ENCODE peak calls at places on chromosome 3, in six cellular contexts. X is GM23248, O is substantia nigra, K is NCI-H2171, J is EL, Z is H9. S is an unnamed sample.

GRCh38 chr3:143847787-143848631 is at the start of gene SLC9A9:
- DNase-seq in X (peak), O (no peak), K (no peak), J (peak), Z (peak), S (peak)

GRCh38 chr3:109224333-109224732 is 87.8 kb downstream of the C3orf85 start:
- DNase-seq in X (no peak), O (no peak), K (no peak), J (peak), Z (peak), S (no peak)

GRCh38 chr3:134406331-134407246 is 32.3 kb upstream of the AMOTL2 start:
- DNase-seq in X (peak), O (peak), K (peak), J (no peak), Z (peak), S (no peak)

GRCh38 chr3:52291508-52292181 is 4.0 kb downstream of the GLYCTK start:
- DNase-seq in X (peak), O (no peak), K (no peak), J (peak), Z (no peak), S (no peak)

GRCh38 chr3:62164196-62164595 is 209.2 kb downstream of the FEZF2 start:
- DNase-seq in X (no peak), O (no peak), K (no peak), J (no peak), Z (no peak), S (no peak)

GRCh38 chr3:138971766-138972320 is 24.8 kb downstream of the FOXL2NB start:
- DNase-seq in X (no peak), O (no peak), K (peak), J (no peak), Z (no peak), S (no peak)

GRCh38 chr3:128176270-128176831 is 23.1 kb downstream of the EEFSEC start:
- DNase-seq in X (no peak), O (no peak), K (no peak), J (no peak), Z (no peak), S (no peak)

GRCh38 chr3:39193391-39193790 is 996 bp upstream of the XIRP1 start:
- DNase-seq in X (peak), O (no peak), K (no peak), J (peak), Z (no peak), S (no peak)

GRCh38 chr3:49456417-49456816 is 13.7 kb upstream of the DAG1 start:
- DNase-seq in X (no peak), O (no peak), K (no peak), J (peak), Z (no peak), S (no peak)

GRCh38 chr3:161500057-161500836 is 3.6 kb downstream of the OTOL1 start:
- DNase-seq in X (peak), O (no peak), K (no peak), J (no peak), Z (no peak), S (no peak)

GRCh38 chr3:16053794-16054193 is 120.7 kb upstream of the GALNT15 start:
- DNase-seq in X (peak), O (no peak), K (no peak), J (no peak), Z (no peak), S (no peak)

GRCh38 chr3:56790016-56790950 is 11.5 kb downstream of the ARHGEF3 start:
- DNase-seq in X (no peak), O (no peak), K (no peak), J (no peak), Z (no peak), S (no peak)

GRCh38 chr3:34090876-34091275 is 292.4 kb downstream of the PDCD6IP start:
- DNase-seq in X (no peak), O (no peak), K (no peak), J (no peak), Z (no peak), S (no peak)

GRCh38 chr3:100226712-100227429 is 33.9 kb upstream of the TBC1D23 start:
- DNase-seq in X (peak), O (no peak), K (no peak), J (peak), Z (no peak), S (no peak)

GRCh38 chr3:13141991-13142412 is 68.8 kb upstream of the IQSEC1 start:
- DNase-seq in X (peak), O (no peak), K (no peak), J (peak), Z (peak), S (no peak)

GRCh38 chr3:159273608-159274007 is 471.8 kb downstream of the MFSD1 start:
- DNase-seq in X (peak), O (no peak), K (no peak), J (peak), Z (peak), S (no peak)

GRCh38 chr3:10548997-10549396 is 43.6 kb upstream of the ATP2B2 start:
- DNase-seq in X (no peak), O (no peak), K (no peak), J (no peak), Z (peak), S (no peak)

GRCh38 chr3:180913582-180914404 is 1.3 kb downstream of the FXR1 start:
- DNase-seq in X (peak), O (no peak), K (no peak), J (no peak), Z (no peak), S (no peak)

GRCh38 chr3:138912237-138912636 is 34.7 kb downstream of the FOXL2 start:
- DNase-seq in X (no peak), O (no peak), K (no peak), J (no peak), Z (no peak), S (no peak)

S was measured in tibial nerve.